ENCODE peak calls at places on chromosome 17, in seven cellular contexts. T is uterus, I is substantia nigra, M is AG09319, D is KBM-7, G is ureter, O is activated B cell treated with CpG ODN at 0.5 μM for 24 hours. L is an unnamed sample.

GRCh38 chr17:34579017-34579946 is at the start of gene TMEM132E:
- DNase-seq in G (peak), I (peak), O (no peak), D (no peak), M (no peak), T (peak), L (peak)

GRCh38 chr17:50872710-50873424 is 6.7 kb upstream of the TOB1 start:
- DNase-seq in G (no peak), T (no peak), O (no peak), M (no peak), I (no peak), D (peak), L (no peak)

GRCh38 chr17:82121246-82121645 is 23.2 kb upstream of the FASN start:
- DNase-seq in M (no peak), I (no peak), T (no peak), G (no peak), O (no peak), D (no peak), L (no peak)

GRCh38 chr17:43428524-43428923 is 29.7 kb downstream of the ARL4D start:
- DNase-seq in T (no peak), D (no peak), O (no peak), I (no peak), G (no peak), M (no peak), L (no peak)

GRCh38 chr17:48646183-48647102 is 20.3 kb upstream of the HOXB9 start:
- DNase-seq in M (no peak), T (no peak), O (peak), D (no peak), I (no peak), G (no peak), L (no peak)

GRCh38 chr17:73706858-73707257 is 62.6 kb upstream of the SDK2 start:
- DNase-seq in O (no peak), G (no peak), I (no peak), M (no peak), T (no peak), D (no peak), L (no peak)

GRCh38 chr17:33012522-33013033 is 20.9 kb downstream of the SPACA3 start:
- DNase-seq in M (peak), I (no peak), G (no peak), D (no peak), O (no peak), T (no peak), L (no peak)

GRCh38 chr17:14303343-14304221 is 2.7 kb downstream of the HS3ST3B1 start:
- DNase-seq in M (no peak), I (no peak), G (no peak), D (no peak), T (no peak), O (peak), L (no peak)

GRCh38 chr17:50890675-50891516 is 24.7 kb upstream of the TOB1 start:
- DNase-seq in T (no peak), G (no peak), I (no peak), D (no peak), M (no peak), O (no peak), L (no peak)